ENCODE peak calls at places on chromosomes 2 and 18, in seven cellular contexts. One of them, this sample, is unnamed.

GRCh38 chr2:53886406-53887280 is 26.9 kb upstream of the GPR75 start:
- DNase-seq in heart left ventricle: no peak
- DNase-seq in naive thymus-derived CD4-positive, alpha-beta T cell: no peak
- DNase-seq in suprapubic skin: no peak
- DNase-seq in adrenal gland: no peak
- DNase-seq in foreskin fibroblast: no peak
- DNase-seq in ovary: no peak
- DNase-seq in this sample: no peak

GRCh38 chr18:3995476-3996102 is 459.5 kb downstream of the DLGAP1 start:
- DNase-seq in heart left ventricle: peak; percentile 36
- DNase-seq in naive thymus-derived CD4-positive, alpha-beta T cell: peak; percentile 38
- DNase-seq in suprapubic skin: no peak
- DNase-seq in adrenal gland: peak; percentile 68
- DNase-seq in foreskin fibroblast: peak; percentile 13
- DNase-seq in ovary: no peak
- DNase-seq in this sample: peak; percentile 31

GRCh38 chr2:180849851-180850250 is 130.6 kb upstream of the UBE2E3 start:
- DNase-seq in heart left ventricle: no peak
- DNase-seq in naive thymus-derived CD4-positive, alpha-beta T cell: no peak
- DNase-seq in suprapubic skin: no peak
- DNase-seq in adrenal gland: no peak
- DNase-seq in foreskin fibroblast: no peak
- DNase-seq in ovary: no peak
- DNase-seq in this sample: no peak

GRCh38 chr18:111292-112014 is 46.9 kb upstream of the USP14 start:
- DNase-seq in heart left ventricle: peak; percentile 81
- DNase-seq in naive thymus-derived CD4-positive, alpha-beta T cell: peak; percentile 69
- DNase-seq in suprapubic skin: no peak
- DNase-seq in adrenal gland: peak; percentile 76
- DNase-seq in foreskin fibroblast: peak; percentile 37
- DNase-seq in ovary: peak; percentile 79
- DNase-seq in this sample: peak; percentile 78

GRCh38 chr2:180562378-180562777 is 418.0 kb upstream of the UBE2E3 start:
- DNase-seq in heart left ventricle: no peak
- DNase-seq in naive thymus-derived CD4-positive, alpha-beta T cell: no peak
- DNase-seq in suprapubic skin: no peak
- DNase-seq in adrenal gland: no peak
- DNase-seq in foreskin fibroblast: no peak
- DNase-seq in ovary: no peak
- DNase-seq in this sample: no peak

GRCh38 chr18:9788860-9789259 is 80.8 kb downstream of the RAB31 start:
- DNase-seq in heart left ventricle: no peak
- DNase-seq in naive thymus-derived CD4-positive, alpha-beta T cell: no peak
- DNase-seq in suprapubic skin: no peak
- DNase-seq in adrenal gland: no peak
- DNase-seq in foreskin fibroblast: no peak
- DNase-seq in ovary: no peak
- DNase-seq in this sample: no peak

GRCh38 chr2:156405586-156405985 is 30.6 kb upstream of the GPD2 start:
- DNase-seq in heart left ventricle: peak; percentile 38
- DNase-seq in naive thymus-derived CD4-positive, alpha-beta T cell: no peak
- DNase-seq in suprapubic skin: no peak
- DNase-seq in adrenal gland: no peak
- DNase-seq in foreskin fibroblast: peak; percentile 14
- DNase-seq in ovary: no peak
- DNase-seq in this sample: no peak

GRCh38 chr2:133591164-133591563 is 22.9 kb upstream of the NCKAP5 start:
- DNase-seq in heart left ventricle: peak; percentile 65
- DNase-seq in naive thymus-derived CD4-positive, alpha-beta T cell: no peak
- DNase-seq in suprapubic skin: no peak
- DNase-seq in adrenal gland: no peak
- DNase-seq in foreskin fibroblast: no peak
- DNase-seq in ovary: no peak
- DNase-seq in this sample: no peak

GRCh38 chr18:74589021-74589420 is 8.6 kb upstream of the ZNF407 start:
- DNase-seq in heart left ventricle: no peak
- DNase-seq in naive thymus-derived CD4-positive, alpha-beta T cell: no peak
- DNase-seq in suprapubic skin: no peak
- DNase-seq in adrenal gland: no peak
- DNase-seq in foreskin fibroblast: no peak
- DNase-seq in ovary: no peak
- DNase-seq in this sample: no peak

GRCh38 chr2:207747653-207748560 is 21.8 kb downstream of the FZD5 start:
- DNase-seq in heart left ventricle: no peak
- DNase-seq in naive thymus-derived CD4-positive, alpha-beta T cell: no peak
- DNase-seq in suprapubic skin: no peak
- DNase-seq in adrenal gland: no peak
- DNase-seq in foreskin fibroblast: no peak
- DNase-seq in ovary: no peak
- DNase-seq in this sample: no peak

GRCh38 chr2:143357956-143358355 is 228.7 kb downstream of the ARHGAP15 start:
- DNase-seq in heart left ventricle: no peak
- DNase-seq in naive thymus-derived CD4-positive, alpha-beta T cell: no peak
- DNase-seq in suprapubic skin: no peak
- DNase-seq in adrenal gland: no peak
- DNase-seq in foreskin fibroblast: no peak
- DNase-seq in ovary: no peak
- DNase-seq in this sample: no peak

GRCh38 chr2:151423760-151424159 is 14.1 kb downstream of the RIF1 start:
- DNase-seq in heart left ventricle: no peak
- DNase-seq in naive thymus-derived CD4-positive, alpha-beta T cell: peak; percentile 56
- DNase-seq in suprapubic skin: no peak
- DNase-seq in adrenal gland: no peak
- DNase-seq in foreskin fibroblast: no peak
- DNase-seq in ovary: no peak
- DNase-seq in this sample: peak; percentile 52

GRCh38 chr2:187553908-187554703 is at the start of gene TFPI:
- DNase-seq in heart left ventricle: no peak
- DNase-seq in naive thymus-derived CD4-positive, alpha-beta T cell: no peak
- DNase-seq in suprapubic skin: no peak
- DNase-seq in adrenal gland: no peak
- DNase-seq in foreskin fibroblast: peak; percentile 61
- DNase-seq in ovary: no peak
- DNase-seq in this sample: no peak

GRCh38 chr2:240300840-240301239 is 134.6 kb upstream of the GPC1 start:
- DNase-seq in heart left ventricle: no peak
- DNase-seq in naive thymus-derived CD4-positive, alpha-beta T cell: no peak
- DNase-seq in suprapubic skin: peak; percentile 67
- DNase-seq in adrenal gland: no peak
- DNase-seq in foreskin fibroblast: no peak
- DNase-seq in ovary: peak; percentile 24
- DNase-seq in this sample: no peak

GRCh38 chr2:54577035-54577434 is 120.9 kb downstream of the SPTBN1 start:
- DNase-seq in heart left ventricle: no peak
- DNase-seq in naive thymus-derived CD4-positive, alpha-beta T cell: no peak
- DNase-seq in suprapubic skin: no peak
- DNase-seq in adrenal gland: peak; percentile 64
- DNase-seq in foreskin fibroblast: no peak
- DNase-seq in ovary: no peak
- DNase-seq in this sample: no peak

GRCh38 chr2:18439716-18440115 is 120.7 kb downstream of the RDH14 start:
- DNase-seq in heart left ventricle: no peak
- DNase-seq in naive thymus-derived CD4-positive, alpha-beta T cell: no peak
- DNase-seq in suprapubic skin: no peak
- DNase-seq in adrenal gland: no peak
- DNase-seq in foreskin fibroblast: no peak
- DNase-seq in ovary: no peak
- DNase-seq in this sample: no peak

GRCh38 chr2:54692556-54692955 is 30.9 kb upstream of the EML6 start:
- DNase-seq in heart left ventricle: no peak
- DNase-seq in naive thymus-derived CD4-positive, alpha-beta T cell: no peak
- DNase-seq in suprapubic skin: no peak
- DNase-seq in adrenal gland: no peak
- DNase-seq in foreskin fibroblast: no peak
- DNase-seq in ovary: no peak
- DNase-seq in this sample: no peak

GRCh38 chr2:71474744-71475421 is 21.5 kb downstream of the DYSF start:
- DNase-seq in heart left ventricle: peak; percentile 60
- DNase-seq in naive thymus-derived CD4-positive, alpha-beta T cell: no peak
- DNase-seq in suprapubic skin: no peak
- DNase-seq in adrenal gland: no peak
- DNase-seq in foreskin fibroblast: no peak
- DNase-seq in ovary: no peak
- DNase-seq in this sample: no peak

GRCh38 chr2:66665124-66665984 is 230.4 kb downstream of the MEIS1 start:
- DNase-seq in heart left ventricle: no peak
- DNase-seq in naive thymus-derived CD4-positive, alpha-beta T cell: no peak
- DNase-seq in suprapubic skin: no peak
- DNase-seq in adrenal gland: no peak
- DNase-seq in foreskin fibroblast: peak; percentile 24
- DNase-seq in ovary: no peak
- DNase-seq in this sample: no peak

GRCh38 chr2:215982465-215982875 is 30.9 kb downstream of the MREG start:
- DNase-seq in heart left ventricle: no peak
- DNase-seq in naive thymus-derived CD4-positive, alpha-beta T cell: no peak
- DNase-seq in suprapubic skin: no peak
- DNase-seq in adrenal gland: no peak
- DNase-seq in foreskin fibroblast: peak; percentile 14
- DNase-seq in ovary: no peak
- DNase-seq in this sample: no peak

GRCh38 chr2:207054521-207054920 is 111.2 kb downstream of the KLF7 start:
- DNase-seq in heart left ventricle: no peak
- DNase-seq in naive thymus-derived CD4-positive, alpha-beta T cell: no peak
- DNase-seq in suprapubic skin: no peak
- DNase-seq in adrenal gland: no peak
- DNase-seq in foreskin fibroblast: peak; percentile 51
- DNase-seq in ovary: no peak
- DNase-seq in this sample: no peak

GRCh38 chr18:79599503-79599931 is 80.1 kb upstream of the CTDP1 start:
- DNase-seq in heart left ventricle: peak; percentile 20
- DNase-seq in naive thymus-derived CD4-positive, alpha-beta T cell: no peak
- DNase-seq in suprapubic skin: no peak
- DNase-seq in adrenal gland: no peak
- DNase-seq in foreskin fibroblast: peak; percentile 26
- DNase-seq in ovary: peak; percentile 35
- DNase-seq in this sample: no peak

GRCh38 chr2:108786354-108787208 is at the start of gene CCDC138:
- DNase-seq in heart left ventricle: peak; percentile 88
- DNase-seq in naive thymus-derived CD4-positive, alpha-beta T cell: peak; percentile 91
- DNase-seq in suprapubic skin: peak; percentile 93
- DNase-seq in adrenal gland: peak; percentile 90
- DNase-seq in foreskin fibroblast: peak; percentile 85
- DNase-seq in ovary: peak; percentile 91
- DNase-seq in this sample: peak; percentile 85

GRCh38 chr2:45839388-45840251 is 188.1 kb downstream of the PRKCE start:
- DNase-seq in heart left ventricle: no peak
- DNase-seq in naive thymus-derived CD4-positive, alpha-beta T cell: no peak
- DNase-seq in suprapubic skin: no peak
- DNase-seq in adrenal gland: no peak
- DNase-seq in foreskin fibroblast: no peak
- DNase-seq in ovary: peak; percentile 48
- DNase-seq in this sample: no peak

GRCh38 chr2:24019729-24020128 is 9.8 kb downstream of the MFSD2B start:
- DNase-seq in heart left ventricle: no peak
- DNase-seq in naive thymus-derived CD4-positive, alpha-beta T cell: no peak
- DNase-seq in suprapubic skin: no peak
- DNase-seq in adrenal gland: no peak
- DNase-seq in foreskin fibroblast: no peak
- DNase-seq in ovary: no peak
- DNase-seq in this sample: no peak

GRCh38 chr2:200756618-200757321 is 54.9 kb upstream of the BZW1 start:
- DNase-seq in heart left ventricle: no peak
- DNase-seq in naive thymus-derived CD4-positive, alpha-beta T cell: no peak
- DNase-seq in suprapubic skin: no peak
- DNase-seq in adrenal gland: no peak
- DNase-seq in foreskin fibroblast: peak; percentile 80
- DNase-seq in ovary: no peak
- DNase-seq in this sample: no peak

GRCh38 chr2:160590664-160591063 is 97.1 kb upstream of the RBMS1 start:
- DNase-seq in heart left ventricle: no peak
- DNase-seq in naive thymus-derived CD4-positive, alpha-beta T cell: peak; percentile 11
- DNase-seq in suprapubic skin: no peak
- DNase-seq in adrenal gland: no peak
- DNase-seq in foreskin fibroblast: no peak
- DNase-seq in ovary: no peak
- DNase-seq in this sample: no peak

GRCh38 chr2:241066171-241066892 is 35.8 kb downstream of the MTERF4 start:
- DNase-seq in heart left ventricle: no peak
- DNase-seq in naive thymus-derived CD4-positive, alpha-beta T cell: no peak
- DNase-seq in suprapubic skin: no peak
- DNase-seq in adrenal gland: no peak
- DNase-seq in foreskin fibroblast: no peak
- DNase-seq in ovary: no peak
- DNase-seq in this sample: no peak

GRCh38 chr2:172991036-172991435 is 84.6 kb upstream of the MAP3K20 start:
- DNase-seq in heart left ventricle: no peak
- DNase-seq in naive thymus-derived CD4-positive, alpha-beta T cell: no peak
- DNase-seq in suprapubic skin: no peak
- DNase-seq in adrenal gland: no peak
- DNase-seq in foreskin fibroblast: no peak
- DNase-seq in ovary: no peak
- DNase-seq in this sample: no peak

GRCh38 chr2:10810175-10811161 is 2.1 kb downstream of the PDIA6 start:
- DNase-seq in heart left ventricle: no peak
- DNase-seq in naive thymus-derived CD4-positive, alpha-beta T cell: no peak
- DNase-seq in suprapubic skin: no peak
- DNase-seq in adrenal gland: no peak
- DNase-seq in foreskin fibroblast: no peak
- DNase-seq in ovary: no peak
- DNase-seq in this sample: no peak

GRCh38 chr2:154709215-154709614 is 10.7 kb downstream of the KCNJ3 start:
- DNase-seq in heart left ventricle: no peak
- DNase-seq in naive thymus-derived CD4-positive, alpha-beta T cell: no peak
- DNase-seq in suprapubic skin: no peak
- DNase-seq in adrenal gland: no peak
- DNase-seq in foreskin fibroblast: no peak
- DNase-seq in ovary: no peak
- DNase-seq in this sample: no peak
- H3K4me3 ChIP-seq in heart left ventricle: no peak overlapping the region
- H3K4me3 ChIP-seq in naive thymus-derived CD4-positive, alpha-beta T cell: no peak overlapping the region
- H3K4me3 ChIP-seq in suprapubic skin: no peak overlapping the region
- H3K4me3 ChIP-seq in adrenal gland: no peak overlapping the region
- H3K4me3 ChIP-seq in foreskin fibroblast: no peak overlapping the region
- H3K4me3 ChIP-seq in ovary: no peak overlapping the region
- H3K4me3 ChIP-seq in this sample: no peak overlapping the region

GRCh38 chr18:23456835-23457234 is 3.7 kb downstream of the RIOK3 start:
- DNase-seq in heart left ventricle: no peak
- DNase-seq in naive thymus-derived CD4-positive, alpha-beta T cell: no peak
- DNase-seq in suprapubic skin: no peak
- DNase-seq in adrenal gland: no peak
- DNase-seq in foreskin fibroblast: no peak
- DNase-seq in ovary: no peak
- DNase-seq in this sample: no peak
- H3K4me3 ChIP-seq in heart left ventricle: no peak overlapping the region
- H3K4me3 ChIP-seq in naive thymus-derived CD4-positive, alpha-beta T cell: no peak overlapping the region
- H3K4me3 ChIP-seq in suprapubic skin: no peak overlapping the region
- H3K4me3 ChIP-seq in adrenal gland: no peak overlapping the region
- H3K4me3 ChIP-seq in foreskin fibroblast: no peak overlapping the region
- H3K4me3 ChIP-seq in ovary: no peak overlapping the region
- H3K4me3 ChIP-seq in this sample: no peak overlapping the region

GRCh38 chr2:68737717-68738116 is 3.1 kb downstream of the ARHGAP25 start:
- DNase-seq in heart left ventricle: no peak
- DNase-seq in naive thymus-derived CD4-positive, alpha-beta T cell: peak; percentile 50
- DNase-seq in suprapubic skin: no peak
- DNase-seq in adrenal gland: no peak
- DNase-seq in foreskin fibroblast: no peak
- DNase-seq in ovary: no peak
- DNase-seq in this sample: peak; percentile 40
- H3K4me3 ChIP-seq in heart left ventricle: no peak overlapping the region
- H3K4me3 ChIP-seq in naive thymus-derived CD4-positive, alpha-beta T cell: peak overlapping the region; percentile 77
- H3K4me3 ChIP-seq in suprapubic skin: peak overlapping the region; percentile 27
- H3K4me3 ChIP-seq in adrenal gland: no peak overlapping the region
- H3K4me3 ChIP-seq in foreskin fibroblast: no peak overlapping the region
- H3K4me3 ChIP-seq in ovary: no peak overlapping the region
- H3K4me3 ChIP-seq in this sample: peak overlapping the region; percentile 73

GRCh38 chr2:231037731-231038482 is 584 bp downstream of the C2orf72 start:
- DNase-seq in heart left ventricle: no peak
- DNase-seq in naive thymus-derived CD4-positive, alpha-beta T cell: no peak
- DNase-seq in suprapubic skin: no peak
- DNase-seq in adrenal gland: no peak
- DNase-seq in foreskin fibroblast: no peak
- DNase-seq in ovary: no peak
- DNase-seq in this sample: no peak
- H3K4me3 ChIP-seq in heart left ventricle: peak overlapping the region; percentile 22
- H3K4me3 ChIP-seq in naive thymus-derived CD4-positive, alpha-beta T cell: no peak overlapping the region
- H3K4me3 ChIP-seq in suprapubic skin: peak overlapping the region; percentile 43
- H3K4me3 ChIP-seq in adrenal gland: no peak overlapping the region
- H3K4me3 ChIP-seq in foreskin fibroblast: no peak overlapping the region
- H3K4me3 ChIP-seq in ovary: no peak overlapping the region
- H3K4me3 ChIP-seq in this sample: no peak overlapping the region

This sample was measured in CD8-positive, alpha-beta memory T cell.